ENCODE peak calls at places on chromosome 2, in five cellular contexts. One of them, this sample, is unnamed. For H3K4me1, the result is how much of the 10 kb centered on the place peaks cover.

GRCh38 chr2:121266543-121267106 is 18.4 kb downstream of the TFCP2L1 start:
- DNase-seq in right cardiac atrium: no peak
- DNase-seq in upper lobe of left lung: no peak
- DNase-seq in Karpas-422: no peak
- DNase-seq in Peyer's patch: no peak
- DNase-seq in this sample: no peak

GRCh38 chr2:71796174-71796592 is 342.8 kb downstream of the DYSF start:
- DNase-seq in Peyer's patch: no peak
- DNase-seq in right cardiac atrium: no peak
- DNase-seq in upper lobe of left lung: peak
- DNase-seq in Karpas-422: no peak
- DNase-seq in this sample: no peak

GRCh38 chr2:139885921-139886498 is 1105.8 kb upstream of the NXPH2 start:
- DNase-seq in upper lobe of left lung: no peak
- DNase-seq in Peyer's patch: no peak
- DNase-seq in Karpas-422: no peak
- DNase-seq in right cardiac atrium: no peak
- DNase-seq in this sample: no peak

GRCh38 chr2:132752421-132753206 is 82.6 kb upstream of the LYPD1 start:
- DNase-seq in Peyer's patch: no peak
- DNase-seq in upper lobe of left lung: no peak
- DNase-seq in right cardiac atrium: no peak
- DNase-seq in Karpas-422: peak
- DNase-seq in this sample: no peak

GRCh38 chr2:200274116-200275075 is 32.1 kb upstream of the SPATS2L start:
- DNase-seq in Peyer's patch: no peak
- DNase-seq in right cardiac atrium: no peak
- DNase-seq in Karpas-422: no peak
- DNase-seq in upper lobe of left lung: no peak
- DNase-seq in this sample: no peak

GRCh38 chr2:202703091-202703490 is 68.3 kb downstream of the FAM117B start:
- DNase-seq in upper lobe of left lung: no peak
- DNase-seq in right cardiac atrium: no peak
- DNase-seq in Peyer's patch: no peak
- DNase-seq in Karpas-422: no peak
- DNase-seq in this sample: no peak

GRCh38 chr2:159083601-159084000 is 115.2 kb downstream of the TANC1 start:
- DNase-seq in right cardiac atrium: no peak
- DNase-seq in Karpas-422: no peak
- DNase-seq in upper lobe of left lung: no peak
- DNase-seq in Peyer's patch: no peak
- DNase-seq in this sample: no peak

GRCh38 chr2:44118257-44118656 is 50.4 kb upstream of the PPM1B start:
- DNase-seq in right cardiac atrium: no peak
- DNase-seq in Karpas-422: no peak
- DNase-seq in upper lobe of left lung: no peak
- DNase-seq in Peyer's patch: no peak
- DNase-seq in this sample: no peak

GRCh38 chr2:95344208-95344570 is 47.0 kb downstream of the KCNIP3 start:
- DNase-seq in upper lobe of left lung: no peak
- DNase-seq in Karpas-422: no peak
- DNase-seq in right cardiac atrium: no peak
- DNase-seq in Peyer's patch: peak
- DNase-seq in this sample: no peak

GRCh38 chr2:186972281-186972970 is 123.5 kb upstream of the ZSWIM2 start:
- DNase-seq in Karpas-422: no peak
- DNase-seq in Peyer's patch: no peak
- DNase-seq in right cardiac atrium: no peak
- DNase-seq in upper lobe of left lung: no peak
- DNase-seq in this sample: no peak

GRCh38 chr2:96508521-96509113 is 3.5 kb upstream of the NEURL3 start:
- DNase-seq in right cardiac atrium: peak
- DNase-seq in Peyer's patch: no peak
- DNase-seq in upper lobe of left lung: peak
- DNase-seq in Karpas-422: no peak
- DNase-seq in this sample: no peak

GRCh38 chr2:43576983-43577892 is 18.6 kb downstream of the THADA start:
- DNase-seq in upper lobe of left lung: no peak
- DNase-seq in right cardiac atrium: no peak
- DNase-seq in Karpas-422: peak
- DNase-seq in Peyer's patch: no peak
- DNase-seq in this sample: peak

GRCh38 chr2:68357608-68358337 is 7.3 kb upstream of the PLEK start:
- DNase-seq in right cardiac atrium: peak
- DNase-seq in upper lobe of left lung: no peak
- DNase-seq in Peyer's patch: no peak
- DNase-seq in Karpas-422: peak
- DNase-seq in this sample: no peak

GRCh38 chr2:151315381-151315903 is 26.0 kb upstream of the NMI start:
- DNase-seq in right cardiac atrium: peak
- DNase-seq in upper lobe of left lung: no peak
- DNase-seq in Peyer's patch: no peak
- DNase-seq in Karpas-422: no peak
- DNase-seq in this sample: no peak

GRCh38 chr2:11399113-11399762 is 54.8 kb upstream of the ROCK2 start:
- DNase-seq in Peyer's patch: no peak
- DNase-seq in upper lobe of left lung: no peak
- DNase-seq in Karpas-422: no peak
- DNase-seq in right cardiac atrium: no peak
- DNase-seq in this sample: no peak

GRCh38 chr2:212005077-212005671 is 533.4 kb downstream of the ERBB4 start:
- DNase-seq in upper lobe of left lung: no peak
- DNase-seq in Peyer's patch: no peak
- DNase-seq in Karpas-422: peak
- DNase-seq in right cardiac atrium: peak
- DNase-seq in this sample: no peak

GRCh38 chr2:230505162-230505561 is 89.2 kb downstream of the SP100 start:
- DNase-seq in Karpas-422: no peak
- DNase-seq in upper lobe of left lung: no peak
- DNase-seq in right cardiac atrium: no peak
- DNase-seq in Peyer's patch: no peak
- DNase-seq in this sample: no peak

GRCh38 chr2:193816008-193816407 is 1621.3 kb upstream of the TMEFF2 start:
- DNase-seq in Peyer's patch: no peak
- DNase-seq in right cardiac atrium: no peak
- DNase-seq in upper lobe of left lung: no peak
- DNase-seq in Karpas-422: no peak
- DNase-seq in this sample: no peak

GRCh38 chr2:96897491-96898134 is 27.7 kb upstream of the SEMA4C start:
- DNase-seq in right cardiac atrium: peak
- DNase-seq in Peyer's patch: no peak
- DNase-seq in upper lobe of left lung: no peak
- DNase-seq in Karpas-422: no peak
- DNase-seq in this sample: no peak

GRCh38 chr2:202542142-202542541 is 92.6 kb upstream of the FAM117B start:
- DNase-seq in upper lobe of left lung: no peak
- DNase-seq in Karpas-422: no peak
- DNase-seq in Peyer's patch: no peak
- DNase-seq in right cardiac atrium: no peak
- DNase-seq in this sample: no peak

GRCh38 chr2:24404582-24404981 is 44.2 kb upstream of the ITSN2 start:
- DNase-seq in Karpas-422: no peak
- DNase-seq in right cardiac atrium: no peak
- DNase-seq in upper lobe of left lung: no peak
- DNase-seq in Peyer's patch: no peak
- DNase-seq in this sample: no peak

GRCh38 chr2:60796573-60797509 is 40.8 kb downstream of the PAPOLG start:
- DNase-seq in Peyer's patch: no peak
- DNase-seq in upper lobe of left lung: no peak
- DNase-seq in right cardiac atrium: no peak
- DNase-seq in Karpas-422: peak
- DNase-seq in this sample: no peak

GRCh38 chr2:236162804-236163482 is 5.2 kb downstream of the GBX2 start:
- DNase-seq in right cardiac atrium: peak
- DNase-seq in upper lobe of left lung: peak
- DNase-seq in Peyer's patch: no peak
- DNase-seq in Karpas-422: no peak
- DNase-seq in this sample: no peak

GRCh38 chr2:236164983-236165301 is 3.2 kb downstream of the GBX2 start:
- DNase-seq in upper lobe of left lung: no peak
- DNase-seq in Peyer's patch: no peak
- DNase-seq in Karpas-422: no peak
- DNase-seq in right cardiac atrium: peak
- DNase-seq in this sample: no peak

GRCh38 chr2:236163483-236164200 is 4.5 kb downstream of the GBX2 start:
- DNase-seq in Peyer's patch: no peak
- DNase-seq in right cardiac atrium: peak
- DNase-seq in upper lobe of left lung: peak
- DNase-seq in Karpas-422: no peak
- DNase-seq in this sample: no peak

GRCh38 chr2:236165491-236166156 is 2.6 kb downstream of the GBX2 start:
- DNase-seq in Karpas-422: no peak
- DNase-seq in right cardiac atrium: no peak
- DNase-seq in upper lobe of left lung: no peak
- DNase-seq in Peyer's patch: no peak
- DNase-seq in this sample: no peak

DNA sequence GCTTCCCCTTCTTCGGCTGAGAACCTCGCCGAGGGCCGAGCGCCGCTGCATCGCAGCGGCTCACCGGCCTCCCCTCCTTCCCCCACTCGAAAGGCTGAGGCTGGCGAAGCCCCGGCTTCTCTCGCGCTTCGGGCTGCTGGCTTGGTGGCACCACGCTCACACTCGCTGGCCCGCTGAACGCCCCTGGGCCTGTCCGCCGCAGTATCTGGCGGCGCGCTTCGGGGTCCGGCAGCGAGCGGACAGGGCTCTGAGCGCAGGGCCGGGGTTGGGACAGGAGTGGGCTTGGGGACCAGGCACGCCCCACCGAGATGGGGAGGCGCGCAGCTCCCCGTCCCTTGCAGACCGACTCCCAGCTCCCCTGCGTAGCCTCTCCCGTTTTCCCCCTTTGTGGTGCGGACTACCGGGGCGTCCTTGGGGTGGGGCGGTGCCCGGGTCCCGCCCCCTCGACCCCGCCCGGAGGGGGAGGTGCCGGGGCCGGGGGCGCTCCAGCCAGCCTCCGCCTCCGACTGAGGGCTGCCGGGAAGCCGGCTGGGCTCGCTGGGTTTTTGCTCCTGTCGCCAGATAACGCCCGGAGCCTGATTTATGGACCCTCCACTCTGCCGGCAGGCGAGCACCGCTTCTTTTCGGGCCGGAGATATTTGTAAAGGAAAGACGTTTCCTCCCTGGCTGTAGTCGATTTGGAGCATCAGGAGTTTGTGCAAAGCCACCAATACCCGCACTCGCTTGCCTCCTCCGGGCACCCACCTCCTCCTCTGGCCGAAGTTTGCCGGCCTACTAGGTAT is 3.8 kb downstream of the GBX2 start:
- DNase-seq in upper lobe of left lung: peak
- DNase-seq in right cardiac atrium: peak
- DNase-seq in Karpas-422: no peak
- DNase-seq in Peyer's patch: no peak
- DNase-seq in this sample: no peak
- H3K4me3 ChIP-seq in upper lobe of left lung: peak
- H3K4me3 ChIP-seq in right cardiac atrium: peak
- H3K4me3 ChIP-seq in Karpas-422: no peak
- H3K4me3 ChIP-seq in Peyer's patch: peak
- H3K4me3 ChIP-seq in this sample: no peak

GRCh38 chr2:37619957-37620295 is 51.5 kb downstream of the CDC42EP3 start:
- DNase-seq in Peyer's patch: no peak
- DNase-seq in upper lobe of left lung: no peak
- DNase-seq in right cardiac atrium: no peak
- DNase-seq in Karpas-422: no peak
- DNase-seq in this sample: no peak

GRCh38 chr2:37621199-37621598 is 50.2 kb downstream of the CDC42EP3 start:
- DNase-seq in upper lobe of left lung: no peak
- DNase-seq in Peyer's patch: no peak
- DNase-seq in right cardiac atrium: no peak
- DNase-seq in Karpas-422: no peak
- DNase-seq in this sample: no peak

GRCh38 chr2:37618326-37618725 is 53.1 kb downstream of the CDC42EP3 start:
- DNase-seq in Karpas-422: no peak
- DNase-seq in Peyer's patch: no peak
- DNase-seq in right cardiac atrium: no peak
- DNase-seq in upper lobe of left lung: no peak
- DNase-seq in this sample: no peak

GRCh38 chr2:37617119-37617892 is 54.1 kb downstream of the CDC42EP3 start:
- DNase-seq in upper lobe of left lung: no peak
- DNase-seq in Peyer's patch: no peak
- DNase-seq in right cardiac atrium: no peak
- DNase-seq in Karpas-422: no peak
- DNase-seq in this sample: no peak

DNA sequence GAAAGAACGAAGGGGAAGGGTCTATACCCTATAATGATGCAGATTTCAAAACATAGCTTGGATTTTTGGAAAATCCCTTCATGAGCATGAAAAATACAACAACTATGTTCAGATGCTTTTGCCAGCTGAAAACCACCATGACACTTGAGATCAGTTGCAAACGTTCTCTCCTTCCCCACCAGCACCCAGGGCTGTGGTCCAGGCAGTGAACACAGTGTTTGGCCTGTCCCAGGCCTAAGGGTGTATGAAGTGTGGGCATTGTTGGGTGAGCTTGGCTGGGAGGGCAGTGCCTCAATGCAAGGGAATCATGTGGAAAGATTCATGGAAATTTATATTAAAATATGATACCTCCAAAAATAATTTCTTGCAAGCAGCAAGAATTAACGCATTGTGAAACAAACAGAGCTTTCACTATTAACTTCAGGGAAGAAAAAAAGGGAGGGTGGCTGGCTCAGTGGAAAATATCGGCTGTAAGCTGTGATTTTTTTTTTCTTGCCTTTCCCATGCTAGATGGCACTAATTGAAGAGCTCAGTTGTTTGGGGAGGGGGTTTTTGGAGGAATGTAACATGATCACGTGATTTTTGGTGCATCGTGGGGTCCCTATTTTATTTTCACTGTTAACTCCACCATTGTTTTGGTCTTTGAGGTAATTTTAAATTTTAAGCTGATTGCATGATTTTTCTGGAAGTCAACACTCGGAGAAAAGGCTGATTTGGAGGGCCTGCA is 52.0 kb downstream of the CDC42EP3 start:
- DNase-seq in Karpas-422: no peak
- DNase-seq in Peyer's patch: no peak
- DNase-seq in upper lobe of left lung: no peak
- DNase-seq in right cardiac atrium: no peak
- DNase-seq in this sample: no peak
- H3K4me1 ChIP-seq in Karpas-422: under half
- H3K4me1 ChIP-seq in Peyer's patch: under half
- H3K4me1 ChIP-seq in upper lobe of left lung: under half
- H3K4me1 ChIP-seq in right cardiac atrium: under half
- H3K4me1 ChIP-seq in this sample: under half

DNA sequence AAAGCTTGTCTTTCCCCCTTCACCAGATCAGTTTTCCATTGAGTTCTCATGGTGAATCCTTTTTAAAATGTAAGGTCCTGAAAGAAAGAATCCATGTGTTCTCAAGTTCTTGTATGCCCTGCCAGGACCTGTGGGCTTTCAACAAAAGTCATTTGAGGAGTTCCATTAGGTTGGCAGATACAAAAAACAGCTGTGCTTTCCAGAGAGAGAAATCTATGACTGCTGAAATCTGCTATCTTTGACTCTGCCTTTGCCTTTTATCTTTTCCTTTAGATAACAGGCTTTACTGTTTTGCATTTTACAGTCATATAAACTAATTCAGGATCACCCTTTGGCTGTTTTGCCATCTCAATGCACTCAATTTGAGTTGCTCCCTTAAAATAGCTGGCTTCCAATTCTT is 59.7 kb downstream of the CXCR4 start:
- DNase-seq in Peyer's patch: no peak
- DNase-seq in upper lobe of left lung: no peak
- DNase-seq in right cardiac atrium: no peak
- DNase-seq in Karpas-422: no peak
- DNase-seq in this sample: no peak
- H3K4me3 ChIP-seq in Peyer's patch: no peak
- H3K4me3 ChIP-seq in upper lobe of left lung: no peak
- H3K4me3 ChIP-seq in right cardiac atrium: no peak
- H3K4me3 ChIP-seq in Karpas-422: no peak
- H3K4me3 ChIP-seq in this sample: peak

GRCh38 chr2:27956895-27957294 is 66.4 kb downstream of the BABAM2 start:
- DNase-seq in upper lobe of left lung: no peak
- DNase-seq in Peyer's patch: no peak
- DNase-seq in Karpas-422: no peak
- DNase-seq in right cardiac atrium: no peak
- DNase-seq in this sample: no peak
- H3K4me1 ChIP-seq in upper lobe of left lung: half or more
- H3K4me1 ChIP-seq in Peyer's patch: under half
- H3K4me1 ChIP-seq in Karpas-422: under half
- H3K4me1 ChIP-seq in right cardiac atrium: under half
- H3K4me1 ChIP-seq in this sample: under half

This sample was measured in CD4-positive, CD25-positive, alpha-beta regulatory T cell.